ENCODE peak calls at places on chromosomes 7 and 10, in four cellular contexts. H is right lobe of liver, M is psoas muscle, P is fibroblast of mammary gland. J is an unnamed sample.

GRCh38 chr7:8418627-8419245 is 14.7 kb upstream of the NXPH1 start:
- DNase-seq in H (no peak), M (no peak), P (peak), J (peak)

GRCh38 chr10:82866424-82867020 is 991.5 kb downstream of the NRG3 start:
- DNase-seq in H (no peak), P (peak), M (no peak), J (no peak)

GRCh38 chr10:113441871-113442270 is 111.0 kb upstream of the HABP2 start:
- DNase-seq in P (no peak), H (no peak), M (no peak), J (no peak)

GRCh38 chr10:69854685-69855345 is 53.1 kb downstream of the COL13A1 start:
- DNase-seq in H (no peak), P (no peak), M (peak), J (no peak)

GRCh38 chr7:138979226-138979979 is 1.8 kb downstream of the KIAA1549 start:
- DNase-seq in M (no peak), P (no peak), H (no peak), J (no peak)

GRCh38 chr10:92923416-92923815 is 75.1 kb downstream of the EXOC6 start:
- DNase-seq in H (no peak), M (no peak), P (no peak), J (no peak)

GRCh38 chr7:112370436-112370835 is 79.8 kb upstream of the IFRD1 start:
- DNase-seq in M (no peak), H (no peak), P (no peak), J (peak)

GRCh38 chr10:19815478-19816419 is 483 bp upstream of the PLXDC2 start:
- DNase-seq in P (peak), M (peak), H (peak), J (no peak)

GRCh38 chr10:125564570-125564969 is 118.4 kb downstream of the TEX36 start:
- DNase-seq in M (no peak), P (no peak), H (no peak), J (no peak)

GRCh38 chr10:125559210-125559609 is 123.8 kb downstream of the TEX36 start:
- DNase-seq in M (no peak), H (no peak), P (no peak), J (no peak)

GRCh38 chr10:125567529-125567928 is 115.4 kb downstream of the TEX36 start:
- DNase-seq in M (no peak), P (no peak), H (no peak), J (no peak)

GRCh38 chr10:125560947-125561346 is 122.0 kb downstream of the TEX36 start:
- DNase-seq in M (no peak), H (no peak), P (no peak), J (no peak)

DNA sequence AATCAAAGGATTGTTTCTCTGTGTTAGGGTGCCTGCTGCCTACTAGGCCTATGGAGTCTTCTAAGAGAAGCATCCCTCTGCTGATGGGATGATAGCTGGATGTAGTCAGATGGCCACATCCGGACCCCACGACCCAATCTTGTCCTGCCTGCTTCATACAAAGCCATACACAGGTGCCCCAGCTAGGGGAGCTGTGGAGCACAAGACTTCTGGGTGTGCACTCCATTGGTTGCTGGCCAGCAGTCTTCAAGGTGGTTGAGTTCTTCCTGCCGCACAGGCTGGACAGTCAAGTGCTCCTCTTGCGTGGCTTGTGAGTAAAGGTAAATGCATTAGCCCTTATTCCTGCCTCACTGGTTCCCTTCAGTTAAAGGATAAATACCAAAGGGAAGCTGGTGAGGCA is 120.2 kb downstream of the TEX36 start:
- DNase-seq in P (no peak), H (no peak), M (no peak), J (no peak)
- TF ChIP-seq CTCF in P (no peak), H (no peak), M (no peak), J (peak)

GRCh38 chr10:23439920-23440875 is 1.3 kb downstream of the OTUD1 start:
- DNase-seq in H (peak), M (peak), P (peak), J (peak)

GRCh38 chr10:23435378-23435777 is 3.5 kb upstream of the OTUD1 start:
- DNase-seq in M (no peak), P (no peak), H (no peak), J (no peak)

GRCh38 chr10:23439452-23439919 is 611 bp downstream of the OTUD1 start:
- DNase-seq in H (no peak), P (no peak), M (no peak), J (no peak)

GRCh38 chr10:23437987-23438546 is 808 bp upstream of the OTUD1 start:
- DNase-seq in H (peak), M (no peak), P (no peak), J (no peak)

DNA sequence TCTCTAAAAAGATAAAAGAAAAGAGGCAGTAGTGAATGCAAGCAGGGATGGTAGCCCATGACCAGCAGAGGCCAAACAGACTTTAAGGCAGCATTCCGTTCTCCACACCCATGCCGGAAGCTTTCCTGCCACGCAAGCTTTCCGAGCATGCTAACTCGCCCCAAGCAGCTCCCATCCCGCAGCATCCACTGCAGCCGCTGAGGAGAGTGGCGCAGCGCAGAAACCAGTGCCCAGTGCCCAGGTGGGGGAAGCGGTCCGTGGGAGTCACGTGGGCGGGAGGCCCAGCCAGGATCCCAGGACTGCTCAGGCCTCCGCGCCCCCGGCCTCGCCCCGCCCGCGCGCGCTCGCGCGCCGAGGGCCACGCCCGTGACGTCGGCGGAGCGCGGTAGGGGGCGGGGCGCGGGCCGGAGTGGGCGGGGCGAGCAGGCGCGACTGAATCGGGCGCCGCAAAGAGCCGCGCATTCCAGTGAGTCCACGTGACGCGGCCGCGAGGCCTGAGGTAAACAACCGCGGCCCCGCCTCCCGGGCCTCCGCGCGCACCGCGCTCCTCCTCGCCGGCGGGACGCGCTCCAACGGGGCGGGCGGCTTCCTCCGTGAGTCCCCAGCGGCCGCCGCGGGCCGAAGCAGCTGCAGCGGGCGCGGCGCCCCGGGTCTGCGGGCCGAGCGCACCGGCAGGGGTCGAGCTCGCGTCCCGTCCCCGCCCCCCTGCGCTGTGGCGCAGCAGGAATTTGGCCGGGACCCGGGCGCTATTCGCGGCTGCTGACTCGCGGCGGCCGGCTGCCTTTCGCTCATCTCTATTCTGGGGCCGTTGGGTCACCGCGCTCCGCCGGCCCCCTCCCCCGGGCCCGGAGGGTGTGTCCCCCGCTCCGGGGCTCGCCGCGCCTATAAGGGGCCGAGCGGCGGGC is at the start of gene OTUD1:
- DNase-seq in H (peak), P (peak), M (peak), J (peak)
- TF ChIP-seq CTCF in H (peak), P (no peak), M (peak), J (peak)

DNA sequence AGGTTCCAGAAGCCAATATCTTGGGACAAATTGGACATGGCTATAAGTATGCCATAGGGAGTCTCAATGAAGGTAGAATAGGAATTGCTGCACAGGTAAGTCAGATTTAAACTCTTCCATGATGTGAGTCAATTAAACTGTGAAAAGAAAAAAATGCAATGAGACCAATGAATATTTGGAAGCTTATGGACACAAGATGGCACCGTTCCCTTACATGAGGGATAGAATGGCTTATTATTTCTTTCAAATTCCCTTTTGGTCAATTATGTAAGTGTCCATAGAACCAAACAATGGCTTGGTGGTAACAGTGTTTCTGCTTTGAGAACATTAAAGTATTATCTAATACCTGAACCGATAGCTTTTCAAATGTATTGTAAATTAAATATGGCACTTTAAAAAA is 35.6 kb downstream of the ACADSB start:
- DNase-seq in H (no peak), M (no peak), P (peak), J (peak)
- TF ChIP-seq CTCF in H (peak), M (no peak), P (peak), J (peak)

DNA sequence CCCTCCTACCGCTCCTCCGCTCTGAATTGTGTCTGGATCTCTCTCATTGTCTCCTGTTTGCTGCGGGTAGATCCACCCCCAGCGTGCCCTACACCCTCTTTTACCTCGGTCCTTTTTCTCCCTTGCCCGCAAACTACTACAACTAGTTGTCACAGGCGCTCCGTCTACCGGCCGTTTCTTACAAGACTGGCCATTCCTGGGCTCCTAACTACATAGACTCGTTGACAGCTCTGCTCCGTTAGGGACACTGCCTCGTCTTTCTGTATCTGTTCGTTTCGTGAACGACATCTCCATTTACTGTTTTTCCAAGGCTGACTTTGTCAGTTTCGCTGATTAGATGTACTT is 793 bp downstream of the TAF3 start:
- DNase-seq in M (peak), H (peak), P (peak), J (peak)
- TF ChIP-seq CTCF in M (peak), H (no peak), P (peak), J (peak)

GRCh38 chr7:45872116-45873034 is 507 bp downstream of the CCDC201 start:
- DNase-seq in P (no peak), M (no peak), H (peak), J (peak)
- TF ChIP-seq CTCF in P (peak), M (no peak), H (peak), J (peak)

DNA sequence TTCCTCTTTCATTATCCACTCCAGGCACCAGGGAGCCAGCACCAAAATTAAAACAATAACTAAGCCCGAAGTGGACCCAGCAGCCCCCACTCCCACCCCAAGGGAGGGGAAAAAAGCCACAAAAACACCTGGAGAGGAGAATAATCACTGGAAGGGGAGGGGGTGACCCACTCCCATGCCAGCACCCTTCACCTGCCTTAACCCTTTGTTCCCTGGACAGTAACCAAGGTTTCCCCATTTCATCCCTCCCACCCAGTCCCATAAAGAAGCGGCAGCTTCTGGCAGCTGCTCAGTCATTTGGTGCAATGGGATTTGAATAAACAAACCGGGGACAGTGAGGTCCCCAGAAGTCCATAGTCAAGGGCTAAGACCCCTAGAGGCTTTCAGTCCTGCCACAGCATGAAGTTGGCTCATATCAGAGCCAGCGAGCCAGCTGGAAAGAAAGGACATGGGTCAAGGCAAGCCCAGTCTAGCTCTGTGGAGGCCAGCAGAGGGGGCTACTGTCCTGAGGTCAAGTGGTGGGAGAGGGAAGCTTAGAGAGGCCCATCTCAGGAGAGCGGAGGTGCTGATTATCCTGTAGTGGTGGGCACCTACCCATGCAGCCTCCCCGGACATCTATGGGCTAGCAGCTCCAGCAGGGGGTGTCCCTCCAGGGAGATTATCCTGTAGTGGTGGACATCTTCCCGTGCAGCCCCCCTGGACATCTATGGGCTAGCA is 58.8 kb upstream of the LBX1 start:
- DNase-seq in H (no peak), M (no peak), P (peak), J (no peak)
- TF ChIP-seq CTCF in H (no peak), M (peak), P (peak), J (peak)

GRCh38 chr7:80918909-80919721 is at the start of gene SEMA3C:
- DNase-seq in M (peak), H (peak), P (peak), J (peak)
- TF ChIP-seq CTCF in M (no peak), H (no peak), P (no peak), J (no peak)